ENCODE peak calls at places on chromosomes 11 and 22, in six cellular contexts. M is prostate gland, I is kidney, A is hepatocyte, N is fibroblast of lung, H is lower lobe of right lung. Y is an unnamed sample.

GRCh38 chr22:50011447-50012200 is 941 bp downstream of the IL17REL start:
- DNase-seq in H (peak), N (no peak), M (no peak), I (peak), A (peak), Y (peak)

GRCh38 chr11:131025020-131025419 is 108.7 kb upstream of the SNX19 start:
- DNase-seq in I (no peak), A (peak), N (peak), M (no peak), H (no peak), Y (peak)

GRCh38 chr22:22721681-22722309 is 77.4 kb downstream of the GGTLC2 start:
- DNase-seq in N (peak), M (no peak), H (peak), I (no peak), A (peak), Y (no peak)

GRCh38 chr11:72229336-72229924 is 4.9 kb downstream of the INPPL1 start:
- DNase-seq in M (no peak), N (no peak), H (no peak), A (peak), I (no peak), Y (no peak)

GRCh38 chr11:69654001-69654659 is 13.2 kb downstream of the CCND1 start:
- DNase-seq in I (peak), A (no peak), N (no peak), M (peak), H (no peak), Y (no peak)

GRCh38 chr22:40450651-40451050 is 80.3 kb downstream of the SGSM3 start:
- DNase-seq in H (no peak), A (no peak), I (no peak), N (no peak), M (no peak), Y (no peak)

GRCh38 chr11:113188433-113188834 is 125.9 kb upstream of the TTC12 start:
- DNase-seq in H (no peak), M (no peak), N (no peak), I (no peak), A (no peak), Y (no peak)

GRCh38 chr11:115459563-115459962 is 44.7 kb downstream of the CADM1 start:
- DNase-seq in I (no peak), A (no peak), H (no peak), N (peak), M (no peak), Y (no peak)

GRCh38 chr11:44468338-44468988 is 97.0 kb upstream of the CD82 start:
- DNase-seq in A (no peak), M (no peak), H (no peak), N (no peak), I (no peak), Y (no peak)

GRCh38 chr11:44470849-44471248 is 94.6 kb upstream of the CD82 start:
- DNase-seq in A (no peak), I (no peak), H (no peak), M (no peak), N (no peak), Y (no peak)

GRCh38 chr11:44474702-44475101 is 90.8 kb upstream of the CD82 start:
- DNase-seq in A (no peak), M (no peak), I (no peak), N (no peak), H (no peak), Y (no peak)

GRCh38 chr11:44469412-44469811 is 96.1 kb upstream of the CD82 start:
- DNase-seq in M (no peak), H (no peak), A (peak), N (no peak), I (no peak), Y (no peak)

GRCh38 chr11:44471603-44472002 is 93.9 kb upstream of the CD82 start:
- DNase-seq in H (no peak), A (no peak), M (no peak), N (no peak), I (no peak), Y (no peak)
- H3K4me3 ChIP-seq in H (no peak), A (no peak), M (no peak), N (no peak), I (no peak), Y (no peak)

DNA sequence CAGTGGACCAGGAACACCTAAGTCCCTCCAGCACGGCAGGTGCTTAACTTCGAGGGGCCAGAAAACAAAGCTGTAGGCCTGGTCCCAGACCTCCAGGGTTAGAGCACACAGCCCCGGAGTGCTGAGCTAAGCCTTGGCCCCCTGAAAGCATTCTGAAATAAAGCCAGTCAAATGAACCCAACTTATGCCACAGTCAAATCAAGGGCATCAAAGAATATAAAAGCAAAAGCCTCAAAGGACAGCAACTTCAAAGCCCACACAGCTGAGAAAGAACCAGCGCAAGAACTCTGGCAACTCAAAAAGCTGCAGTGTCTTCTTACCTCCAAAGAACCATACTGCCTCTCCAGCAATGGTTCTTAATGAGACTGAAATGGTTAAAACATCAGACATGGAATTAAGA is 39.1 kb downstream of the TMEM123 start:
- DNase-seq in A (no peak), M (no peak), H (no peak), N (no peak), I (peak), Y (no peak)
- TF ChIP-seq CTCF in A (no peak), M (no peak), H (no peak), N (no peak), I (no peak), Y (no peak)

GRCh38 chr22:19960491-19961200 is 19.0 kb upstream of the TXNRD2 start:
- DNase-seq in H (peak), I (peak), M (no peak), A (no peak), N (no peak), Y (no peak)
- H3K27ac ChIP-seq in H (peak), I (peak), M (no peak), A (peak), N (no peak), Y (no peak)

GRCh38 chr22:31291403-31291715 is 929 bp downstream of the PIK3IP1 start:
- DNase-seq in H (no peak), N (peak), M (no peak), I (no peak), A (no peak), Y (no peak)

GRCh38 chr22:31296258-31296657 is 4.0 kb upstream of the PIK3IP1 start:
- DNase-seq in H (no peak), A (no peak), I (no peak), N (peak), M (no peak), Y (no peak)

GRCh38 chr22:31295413-31295812 is 3.1 kb upstream of the PIK3IP1 start:
- DNase-seq in I (no peak), A (no peak), M (no peak), N (no peak), H (no peak), Y (no peak)

GRCh38 chr22:31291716-31292644 is at the start of gene PIK3IP1:
- DNase-seq in A (peak), M (peak), H (peak), I (peak), N (peak), Y (peak)

GRCh38 chr22:31295831-31296230 is 3.5 kb upstream of the PIK3IP1 start:
- DNase-seq in A (no peak), M (no peak), I (no peak), N (peak), H (no peak), Y (no peak)
- H3K4me3 ChIP-seq in A (no peak), M (no peak), I (no peak), N (no peak), H (no peak), Y (no peak)

GRCh38 chr11:105942951-105943350 is 79.1 kb downstream of the MSANTD4 start:
- DNase-seq in A (no peak), H (no peak), M (no peak), N (peak), I (no peak), Y (no peak)

GRCh38 chr11:105937331-105937730 is 84.7 kb downstream of the MSANTD4 start:
- DNase-seq in M (no peak), A (no peak), N (peak), H (no peak), I (no peak), Y (no peak)

GRCh38 chr11:105935791-105936190 is 86.2 kb downstream of the MSANTD4 start:
- DNase-seq in I (no peak), A (no peak), N (no peak), H (no peak), M (peak), Y (no peak)

GRCh38 chr11:105933666-105934065 is 88.4 kb downstream of the MSANTD4 start:
- DNase-seq in I (no peak), H (no peak), N (no peak), M (no peak), A (no peak), Y (no peak)

DNA sequence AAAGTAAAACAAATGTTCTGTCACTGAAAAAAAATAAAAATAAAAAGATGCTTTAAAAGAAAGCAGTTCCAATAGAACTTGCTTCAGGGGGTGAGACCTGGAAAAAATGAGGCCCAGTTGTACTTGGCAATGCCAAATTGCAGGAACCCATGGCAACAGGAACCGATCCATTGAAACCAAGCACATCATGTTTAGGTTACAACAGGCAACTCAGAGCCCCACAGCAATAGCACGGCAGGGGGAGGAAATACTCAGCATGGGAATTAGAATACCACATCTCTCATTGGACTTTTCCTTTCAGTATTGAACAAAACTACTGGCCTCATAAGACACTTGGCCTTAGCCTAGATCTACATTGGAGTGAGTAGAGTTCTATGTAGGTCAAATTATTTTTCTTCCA is 84.3 kb downstream of the MSANTD4 start:
- DNase-seq in H (no peak), M (no peak), N (peak), I (no peak), A (peak), Y (no peak)
- TF ChIP-seq CTCF in H (no peak), M (no peak), N (no peak), I (no peak), A (no peak), Y (no peak)

GRCh38 chr11:127800989-127801688 is 786.2 kb downstream of the ETS1 start:
- DNase-seq in N (no peak), M (no peak), I (no peak), H (no peak), A (no peak), Y (no peak)
- H3K27ac ChIP-seq in N (no peak), M (no peak), I (no peak), H (no peak), A (no peak), Y (no peak)

GRCh38 chr11:83726316-83726715 is 440.1 kb upstream of the CCDC90B start:
- DNase-seq in M (no peak), A (no peak), I (no peak), N (no peak), H (no peak), Y (no peak)

GRCh38 chr11:83725718-83726117 is 439.6 kb upstream of the CCDC90B start:
- DNase-seq in H (no peak), A (peak), I (no peak), M (no peak), N (no peak), Y (no peak)

GRCh38 chr11:83725161-83725560 is 439.0 kb upstream of the CCDC90B start:
- DNase-seq in A (no peak), N (no peak), H (no peak), I (no peak), M (no peak), Y (no peak)

GRCh38 chr11:83722392-83722791 is 436.2 kb upstream of the CCDC90B start:
- DNase-seq in N (no peak), I (no peak), M (peak), A (no peak), H (no peak), Y (no peak)

DNA sequence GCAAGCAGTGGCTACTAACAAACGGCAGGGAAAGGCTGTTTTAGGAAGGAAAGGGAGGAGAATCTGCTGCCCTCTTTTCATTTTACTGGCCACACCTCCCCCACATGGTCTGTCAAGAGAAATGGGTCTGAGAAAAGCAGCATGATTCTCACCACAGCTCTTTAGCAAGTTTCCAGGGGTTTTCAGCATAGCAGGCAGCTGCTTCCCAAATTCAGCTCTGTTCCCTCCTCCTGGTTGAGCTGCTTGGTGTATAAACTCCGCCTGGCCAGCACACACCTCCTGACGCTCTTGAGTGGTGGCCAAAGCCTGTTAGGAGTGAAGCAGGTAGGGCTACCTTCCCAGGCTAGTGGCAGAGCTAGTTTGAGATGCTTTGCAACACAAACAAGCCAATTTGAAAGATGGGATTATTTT is 438.5 kb upstream of the CCDC90B start:
- DNase-seq in M (peak), N (peak), A (peak), H (peak), I (no peak), Y (peak)
- H3K4me3 ChIP-seq in M (peak), N (peak), A (no peak), H (peak), I (peak), Y (peak)

Y was measured in WERI-Rb-1.